ENCODE peak calls at places on chromosomes 5 and 9, in four cellular contexts. V is GM12878, B is HepG2, Q is K562. I is an unnamed sample.
A peak's percentile ranks its signal among the peaks of the same experiment; 100 is the strongest.

GRCh38 chr5:150783422-150783928 is 4.9 kb downstream of the SMIM3 start:
- DNase-seq in V (peak; percentile 52), B (no peak), Q (no peak), I (no peak)

GRCh38 chr5:61319388-61320146 is 12.5 kb upstream of the ZSWIM6 start:
- DNase-seq in V (peak; percentile 88), B (no peak), Q (no peak), I (no peak)

GRCh38 chr5:136007271-136007670 is 21.5 kb upstream of the TGFBI start:
- DNase-seq in V (no peak), B (peak; percentile 62), Q (no peak), I (no peak)

GRCh38 chr5:180378412-180379344 is 25.5 kb upstream of the GFPT2 start:
- DNase-seq in V (no peak), B (no peak), Q (no peak), I (no peak)

GRCh38 chr9:4547016-4547415 is 56.7 kb downstream of the SLC1A1 start:
- DNase-seq in V (no peak), B (no peak), Q (no peak), I (no peak)

GRCh38 chr5:179732918-179733763 is 519 bp downstream of the MAML1 start:
- DNase-seq in V (no peak), B (no peak), Q (no peak), I (peak; percentile 52)

GRCh38 chr5:167634432-167634831 is 657.0 kb upstream of the WWC1 start:
- DNase-seq in V (no peak), B (no peak), Q (no peak), I (no peak)

GRCh38 chr9:3330792-3331420 is 194.9 kb downstream of the RFX3 start:
- DNase-seq in V (no peak), B (no peak), Q (no peak), I (no peak)

GRCh38 chr5:115068239-115069086 is 101.2 kb downstream of the TRIM36 start:
- DNase-seq in V (peak; percentile 57), B (peak; percentile 73), Q (no peak), I (no peak)

GRCh38 chr5:145347026-145347616 is 488.0 kb downstream of the PRELID2 start:
- DNase-seq in V (no peak), B (peak; percentile 9), Q (no peak), I (no peak)

GRCh38 chr5:160516696-160517530 is 95.3 kb downstream of the PTTG1 start:
- DNase-seq in V (no peak), B (no peak), Q (no peak), I (no peak)

GRCh38 chr5:122195784-122196394 is 66.5 kb downstream of the ZNF474 start:
- DNase-seq in V (no peak), B (peak; percentile 11), Q (peak; percentile 21), I (peak; percentile 21)

GRCh38 chr9:72477862-72478564 is 43.4 kb upstream of the TMC1 start:
- DNase-seq in V (no peak), B (peak; percentile 86), Q (peak; percentile 8), I (no peak)

GRCh38 chr5:127076730-127077129 is 3.4 kb upstream of the C5orf63 start:
- DNase-seq in V (no peak), B (no peak), Q (no peak), I (no peak)

GRCh38 chr9:129458155-129458661 is 162.7 kb downstream of the C9orf50 start:
- DNase-seq in V (peak; percentile 24), B (peak; percentile 51), Q (no peak), I (no peak)

GRCh38 chr5:172943283-172943841 is 15.9 kb upstream of the RPL26L1 start:
- DNase-seq in V (no peak), B (no peak), Q (peak; percentile 74), I (peak; percentile 24)

GRCh38 chr5:33403187-33403586 is 37.6 kb upstream of the TARS1 start:
- DNase-seq in V (no peak), B (no peak), Q (no peak), I (no peak)

GRCh38 chr5:133930061-133930823 is 38.2 kb downstream of the C5orf15 start:
- DNase-seq in V (no peak), B (no peak), Q (peak; percentile 37), I (no peak)

GRCh38 chr5:107979272-107979671 is 308.5 kb upstream of the EFNA5 start:
- DNase-seq in V (no peak), B (no peak), Q (no peak), I (no peak)

GRCh38 chr5:160837749-160838593 is 14.0 kb downstream of the ATP10B start:
- DNase-seq in V (no peak), B (no peak), Q (no peak), I (no peak)

GRCh38 chr5:94802450-94802849 is 184.0 kb downstream of the SLF1 start:
- DNase-seq in V (no peak), B (no peak), Q (no peak), I (no peak)

GRCh38 chr9:128921881-128922763 is 1.3 kb downstream of the PHYHD1 start:
- DNase-seq in V (no peak), B (peak; percentile 62), Q (peak; percentile 53), I (peak; percentile 72)

GRCh38 chr5:77663081-77663863 is 24.8 kb upstream of the OTP start:
- DNase-seq in V (no peak), B (no peak), Q (no peak), I (no peak)

GRCh38 chr5:136222575-136223235 is 29.7 kb upstream of the SMIM32 start:
- DNase-seq in V (no peak), B (no peak), Q (no peak), I (no peak)

DNA sequence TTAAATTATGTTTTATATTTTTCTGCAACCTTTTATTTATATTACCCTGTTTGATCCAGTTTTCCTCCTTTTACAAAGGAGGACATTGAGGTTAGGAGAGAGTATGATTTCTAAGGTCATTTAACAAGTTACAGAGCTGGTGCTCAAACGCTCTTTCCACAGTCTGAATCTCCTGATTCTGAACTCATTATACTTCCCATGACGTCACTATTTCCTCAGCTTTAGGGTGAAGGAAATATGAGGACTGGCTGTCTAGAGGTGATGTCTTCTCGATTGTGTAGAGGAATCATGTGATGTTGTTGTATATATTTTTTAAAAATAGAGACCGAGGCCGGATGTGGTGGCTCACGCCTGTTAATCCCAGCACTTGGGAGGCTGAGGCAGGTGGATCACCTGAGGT is 140.0 kb downstream of the ARHGAP26 start:
- DNase-seq in V (no peak), B (no peak), Q (no peak), I (no peak)
- TF ChIP-seq TCF7 in V (no peak), B (no peak), Q (no peak), I (no peak)

DNA sequence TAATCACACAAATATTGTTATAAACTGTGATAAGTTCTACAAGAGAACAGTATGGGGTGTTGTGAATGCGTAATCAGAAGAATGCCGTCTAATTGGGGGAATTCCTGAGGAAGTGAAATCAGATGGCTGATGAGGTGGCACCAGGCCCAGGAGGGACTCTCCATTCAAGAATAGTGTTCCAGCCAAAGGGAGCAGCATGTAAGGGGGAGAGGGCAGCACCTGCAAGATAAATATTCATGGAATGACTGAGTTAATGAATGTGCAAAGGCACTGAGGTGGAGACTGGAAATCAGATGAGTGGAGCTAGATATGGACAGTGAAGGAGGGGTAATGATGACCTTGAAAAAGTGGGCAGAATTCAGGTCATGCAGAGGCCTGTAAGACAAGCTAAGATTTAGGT is 250.6 kb downstream of the ARRDC3 start:
- DNase-seq in V (peak; percentile 36), B (no peak), Q (no peak), I (no peak)
- TF ChIP-seq CREM in V (peak; percentile 9), B (no peak), Q (no peak), I (no peak)

GRCh38 chr5:174610968-174611367 is 113.4 kb upstream of the MSX2 start:
- DNase-seq in V (no peak), B (no peak), Q (no peak), I (no peak)
- TF ChIP-seq TCF7 in V (no peak), B (no peak), Q (no peak), I (no peak)

DNA sequence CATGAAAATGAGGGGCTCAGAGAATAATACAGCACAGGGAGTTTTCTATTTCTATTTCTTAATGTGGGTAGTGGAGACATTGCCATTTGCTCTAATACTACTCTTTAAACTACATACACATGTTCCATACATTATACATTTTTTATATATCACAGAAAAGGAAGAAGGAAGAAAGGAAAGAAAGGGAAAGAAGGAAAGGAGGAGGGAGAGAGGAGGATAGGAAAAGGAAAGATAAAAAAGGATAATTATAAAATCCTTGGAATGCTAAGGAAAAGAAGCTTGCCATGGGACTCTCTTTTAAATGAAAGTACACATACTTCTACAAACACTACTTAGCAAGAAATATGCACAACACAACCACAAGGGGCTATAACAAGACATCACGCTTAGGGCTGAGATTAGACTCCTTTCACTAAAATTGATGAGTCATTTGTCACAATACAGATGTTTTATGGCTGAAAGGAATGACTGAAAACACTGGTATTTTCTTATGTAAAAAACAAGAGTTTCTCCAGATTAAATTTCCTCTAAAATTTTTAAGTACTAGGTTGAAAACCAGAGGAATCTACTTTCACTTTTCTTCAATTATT is 219.8 kb downstream of the ARL15 start:
- DNase-seq in V (no peak), B (peak; percentile 2), Q (peak; percentile 62), I (no peak)
- TF ChIP-seq CREM in V (no peak), B (no peak), Q (no peak), I (no peak)

I was measured in WTC11.